ENCODE peak calls at places on chromosome 3, in seven cellular contexts. C is hepatocyte; U is KG1; W is activated CD4-positive, alpha-beta T cell treated with anti-CD3 and anti-CD28 coated beads, Interleukin-2, amount 50 U/mL, for 24 hours; H is stimulated activated CD4-positive, alpha-beta T cell treated with anti-CD3 and anti-CD28 coated beads, Interleukin-4, amount 100 ng/mL, for 48 hours; M is WTC11; T is hippocampal formation. Q is an unnamed sample.

GRCh38 chr3:27056326-27056725 is 312.9 kb downstream of the NEK10 start:
- DNase-seq in C (no peak), U (no peak), W (no peak), H (no peak), M (no peak), T (no peak), Q (no peak)

GRCh38 chr3:10251006-10251405 is 2.7 kb downstream of the TATDN2 start:
- DNase-seq in C (no peak), U (no peak), W (no peak), H (no peak), M (no peak), T (no peak), Q (no peak)

GRCh38 chr3:125147491-125147820 is 65.1 kb downstream of the SLC12A8 start:
- DNase-seq in C (no peak), U (no peak), W (no peak), H (no peak), M (no peak), T (no peak), Q (no peak)

GRCh38 chr3:126191246-126191645 is 10.9 kb upstream of the ALDH1L1 start:
- DNase-seq in C (no peak), U (no peak), W (no peak), H (no peak), M (no peak), T (no peak), Q (no peak)

GRCh38 chr3:138300657-138301056 is 29.0 kb downstream of the NME9 start:
- DNase-seq in C (no peak), U (no peak), W (no peak), H (no peak), M (no peak), T (peak; percentile 53), Q (no peak)

GRCh38 chr3:64398431-64398830 is 173.2 kb upstream of the PRICKLE2 start:
- DNase-seq in C (no peak), U (no peak), W (no peak), H (no peak), M (no peak), T (no peak), Q (no peak)

GRCh38 chr3:179189764-179190163 is 41.6 kb downstream of the PIK3CA start:
- DNase-seq in C (peak; percentile 48), U (no peak), W (no peak), H (no peak), M (no peak), T (no peak), Q (no peak)

GRCh38 chr3:196219194-196219969 is 3.0 kb downstream of the SLC51A start:
- DNase-seq in C (peak; percentile 77), U (peak; percentile 35), W (no peak), H (peak; percentile 47), M (no peak), T (peak; percentile 42), Q (no peak)

GRCh38 chr3:195185574-195185973 is 85.4 kb downstream of the XXYLT1 start:
- DNase-seq in C (no peak), U (no peak), W (no peak), H (no peak), M (no peak), T (no peak), Q (no peak)

GRCh38 chr3:52983828-52984227 is 62.0 kb downstream of the SFMBT1 start:
- DNase-seq in C (no peak), U (no peak), W (no peak), H (no peak), M (no peak), T (peak; percentile 1), Q (no peak)

GRCh38 chr3:87120850-87121249 is 106.3 kb upstream of the CHMP2B start:
- DNase-seq in C (no peak), U (no peak), W (no peak), H (no peak), M (no peak), T (no peak), Q (no peak)

GRCh38 chr3:172138792-172139507 is 99.6 kb downstream of the FNDC3B start:
- DNase-seq in C (peak; percentile 49), U (no peak), W (no peak), H (peak; percentile 24), M (no peak), T (peak; percentile 76), Q (no peak)

GRCh38 chr3:120821426-120821825 is 78.9 kb downstream of the GTF2E1 start:
- DNase-seq in C (no peak), U (no peak), W (no peak), H (no peak), M (no peak), T (no peak), Q (no peak)

GRCh38 chr3:149611149-149611548 is 46.7 kb downstream of the WWTR1 start:
- DNase-seq in C (no peak), U (no peak), W (no peak), H (no peak), M (no peak), T (no peak), Q (no peak)

GRCh38 chr3:183654727-183655126 is 19.3 kb downstream of the KLHL24 start:
- DNase-seq in C (no peak), U (no peak), W (no peak), H (no peak), M (no peak), T (no peak), Q (no peak)

GRCh38 chr3:152458725-152459515 is 190.2 kb downstream of the MBNL1 start:
- DNase-seq in C (no peak), U (no peak), W (no peak), H (no peak), M (no peak), T (no peak), Q (no peak)

GRCh38 chr3:71421820-71422566 is 161.5 kb downstream of the FOXP1 start:
- DNase-seq in C (no peak), U (no peak), W (no peak), H (peak; percentile 50), M (no peak), T (no peak), Q (no peak)

GRCh38 chr3:5292512-5292911 is 105.0 kb downstream of the EDEM1 start:
- DNase-seq in C (no peak), U (no peak), W (no peak), H (no peak), M (no peak), T (no peak), Q (no peak)

GRCh38 chr3:140199008-140199407 is 264.0 kb downstream of the CLSTN2 start:
- DNase-seq in C (no peak), U (no peak), W (no peak), H (no peak), M (no peak), T (no peak), Q (no peak)